ENCODE peak calls at places on chromosome 18, in four cellular contexts. S, K, X and O are unnamed samples.
A peak's percentile ranks its signal among the peaks of the same experiment; 100 is the strongest.

GRCh38 chr18:32139835-32140283 is 48.2 kb downstream of the RNF138 start:
- DNase-seq in S (no peak), K (no peak), X (no peak), O (no peak)

GRCh38 chr18:57455576-57456129 is 20.5 kb downstream of the ONECUT2 start:
- DNase-seq in S (no peak), K (no peak), X (no peak), O (no peak)

GRCh38 chr18:74532511-74533025 is 1.7 kb upstream of the CNDP1 start:
- DNase-seq in S (no peak), K (no peak), X (no peak), O (no peak)

GRCh38 chr18:47594621-47595086 is 335.8 kb downstream of the SMAD2 start:
- DNase-seq in S (no peak), K (no peak), X (no peak), O (no peak)

GRCh38 chr18:58135170-58135569 is 91.1 kb downstream of the NEDD4L start:
- DNase-seq in S (peak; percentile 32), K (no peak), X (no peak), O (no peak)

GRCh38 chr18:34117319-34117718 is 107.4 kb downstream of the NOL4 start:
- DNase-seq in S (no peak), K (no peak), X (no peak), O (no peak)

GRCh38 chr18:74064510-74064909 is 83.1 kb downstream of the FBXO15 start:
- DNase-seq in S (no peak), K (no peak), X (no peak), O (no peak)

GRCh38 chr18:24128700-24129099 is 10.2 kb upstream of the CABYR start:
- DNase-seq in S (no peak), K (no peak), X (no peak), O (no peak)

GRCh38 chr18:75959150-75959549 is 531.6 kb upstream of the SMIM21 start:
- DNase-seq in S (no peak), K (no peak), X (no peak), O (no peak)

DNA sequence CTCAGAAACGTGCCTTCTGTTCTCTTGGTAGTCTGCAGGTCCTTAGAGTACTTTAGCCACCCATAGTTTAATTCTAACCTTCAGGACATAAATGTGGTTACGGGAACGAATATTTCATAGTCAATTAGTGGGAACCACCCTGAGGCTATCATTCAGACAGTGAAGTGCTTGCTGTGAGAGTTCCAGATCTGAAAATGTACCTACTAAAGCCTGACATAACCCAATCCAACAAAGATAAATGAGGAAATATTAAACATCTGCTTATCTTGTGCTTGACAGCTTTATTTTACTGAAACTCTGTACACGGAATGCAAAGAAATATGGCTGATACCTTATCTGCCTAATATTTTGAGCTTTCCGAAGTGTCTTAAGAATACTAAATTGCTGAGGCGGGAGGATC is 43.0 kb downstream of the RAB27B start:
- DNase-seq in S (no peak), K (peak; percentile 11), X (no peak), O (no peak)
- TF ChIP-seq POLR2A in S (no peak), K (no peak), X (no peak), O (no peak)

DNA sequence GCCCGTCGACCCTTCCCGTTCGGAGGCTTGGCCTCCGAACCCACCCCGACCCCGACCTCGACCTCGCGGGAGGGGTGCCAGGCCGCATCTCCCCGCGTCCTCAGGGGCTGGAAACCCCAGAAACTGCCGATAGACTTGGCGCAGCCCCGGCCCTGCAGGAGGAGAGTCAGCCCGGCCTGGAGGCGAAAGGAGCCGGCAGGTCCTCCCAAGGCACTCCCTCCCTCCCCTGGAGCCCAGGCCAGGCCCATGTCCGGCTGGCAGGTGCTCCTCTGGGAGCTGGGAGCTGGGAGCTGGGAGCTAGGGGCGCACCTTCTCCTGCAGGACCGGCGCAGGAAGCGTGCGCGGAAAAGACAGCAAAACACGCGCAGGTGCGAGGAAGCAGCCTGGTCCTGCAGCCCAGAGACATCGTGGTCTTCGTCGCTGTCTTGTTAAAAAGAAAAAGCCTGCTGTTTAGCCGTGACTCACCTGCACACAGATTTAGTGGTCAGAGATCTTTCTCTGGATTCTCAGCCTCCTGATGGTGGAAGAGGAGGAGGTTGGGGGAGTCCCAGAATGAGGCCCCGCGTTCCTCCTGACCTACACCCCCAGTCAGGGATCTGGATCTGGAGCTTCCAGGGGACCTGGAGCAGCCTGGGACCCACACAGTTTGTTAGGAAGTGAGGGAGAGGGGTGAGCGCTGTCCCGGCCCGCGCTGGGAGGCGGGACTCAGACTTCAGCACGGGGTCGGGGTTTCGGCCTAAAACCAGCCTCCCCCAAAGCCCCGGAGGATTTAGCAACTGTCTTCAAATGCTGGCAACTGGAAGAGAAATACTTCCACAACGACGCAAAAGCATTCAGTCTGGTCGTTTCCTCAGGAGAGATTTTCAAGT is 702 bp upstream of the MBP start:
- DNase-seq in S (no peak), K (no peak), X (peak; percentile 79), O (no peak)
- TF ChIP-seq TAF1 in S (no peak), K (no peak), X (no peak), O (no peak)

GRCh38 chr18:35512761-35513160 is 15.0 kb upstream of the INO80C start:
- DNase-seq in S (no peak), K (no peak), X (peak; percentile 22), O (no peak)
- TF ChIP-seq POLR2AphosphoS5 in S (no peak), K (no peak), X (no peak), O (no peak)

GRCh38 chr18:12944724-12945123 is 3.1 kb upstream of the SEH1L start:
- DNase-seq in S (no peak), K (no peak), X (no peak), O (no peak)

GRCh38 chr18:12946549-12947354 is 1.1 kb upstream of the SEH1L start:
- DNase-seq in S (peak; percentile 93), K (peak; percentile 36), X (no peak), O (no peak)

GRCh38 chr18:12943200-12943599 is 4.6 kb upstream of the SEH1L start:
- DNase-seq in S (no peak), K (no peak), X (no peak), O (no peak)

GRCh38 chr18:12948055-12948804 is 419 bp downstream of the SEH1L start:
- DNase-seq in S (peak; percentile 87), K (peak; percentile 88), X (no peak), O (peak; percentile 84)

DNA sequence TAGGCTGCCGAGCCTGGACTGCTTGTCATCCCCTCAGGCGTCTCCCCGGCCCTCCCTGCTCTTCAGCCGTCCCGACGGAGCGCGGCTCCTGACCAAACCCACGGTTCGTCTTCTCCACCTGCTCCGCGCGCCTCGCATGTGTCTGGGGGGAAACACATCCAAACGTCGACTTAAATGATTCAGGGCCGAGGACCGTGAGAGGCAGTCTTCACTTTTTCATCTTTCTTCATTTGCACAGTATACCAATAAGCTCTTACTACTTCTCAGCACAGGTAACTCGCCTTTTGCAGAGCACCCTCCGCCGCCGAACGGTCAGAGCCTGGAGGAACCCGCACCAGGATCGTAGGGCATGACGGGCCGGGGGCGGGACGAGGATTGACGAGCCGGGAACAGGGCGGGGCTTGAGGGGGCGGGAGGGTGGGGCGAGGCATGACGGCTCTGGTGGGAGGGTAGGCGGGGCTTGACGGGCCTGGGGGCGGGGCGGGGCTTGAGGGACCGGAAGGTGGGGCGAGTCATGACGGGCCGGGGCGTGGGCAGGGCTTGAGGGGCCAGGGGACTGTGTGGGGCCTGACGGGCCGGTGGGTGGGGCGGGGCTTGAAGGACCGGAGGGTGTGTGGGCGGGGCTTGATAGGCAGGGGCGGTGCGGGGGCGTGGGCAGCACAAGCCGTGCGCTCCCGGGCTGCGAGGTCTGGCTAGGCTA is at the start of gene SEH1L:
- DNase-seq in S (peak; percentile 87), K (peak; percentile 99), X (peak; percentile 99), O (peak; percentile 93)
- TF ChIP-seq POLR2A in S (no peak), K (peak; percentile 88), X (no peak), O (no peak)

GRCh38 chr18:43539862-43540261 is 262.6 kb upstream of the SYT4 start:
- DNase-seq in S (no peak), K (no peak), X (no peak), O (no peak)
- TF ChIP-seq TAF1 in S (no peak), K (no peak), X (no peak), O (no peak)

GRCh38 chr18:79693561-79694205 is 14.1 kb downstream of the CTDP1 start:
- DNase-seq in S (no peak), K (peak; percentile 44), X (peak; percentile 58), O (no peak)
- TF ChIP-seq POLR2AphosphoS5 in S (no peak), K (no peak), X (no peak), O (no peak)

GRCh38 chr18:10528439-10528838 is 2.6 kb downstream of the NAPG start:
- DNase-seq in S (no peak), K (peak; percentile 28), X (no peak), O (no peak)

GRCh38 chr18:10524507-10525425 is 1.1 kb upstream of the NAPG start:
- DNase-seq in S (peak; percentile 75), K (no peak), X (no peak), O (no peak)

GRCh38 chr18:10523544-10523943 is 2.3 kb upstream of the NAPG start:
- DNase-seq in S (no peak), K (no peak), X (no peak), O (no peak)

GRCh38 chr18:10526211-10526949 is 553 bp downstream of the NAPG start:
- DNase-seq in S (peak; percentile 31), K (peak; percentile 88), X (peak; percentile 71), O (peak; percentile 58)

GRCh38 chr18:10525563-10526210 is at the start of gene NAPG:
- DNase-seq in S (peak; percentile 81), K (peak; percentile 99), X (peak; percentile 88), O (peak; percentile 89)
- TF ChIP-seq POLR2A in S (peak; percentile 63), K (peak; percentile 84), X (peak; percentile 56), O (peak; percentile 73)

GRCh38 chr18:48816554-48816953 is 134.2 kb downstream of the SMAD7 start:
- DNase-seq in S (no peak), K (no peak), X (no peak), O (no peak)

GRCh38 chr18:48814490-48815181 is 136.1 kb downstream of the SMAD7 start:
- DNase-seq in S (no peak), K (no peak), X (peak; percentile 20), O (no peak)

GRCh38 chr18:48817021-48817461 is 133.7 kb downstream of the SMAD7 start:
- DNase-seq in S (no peak), K (no peak), X (peak; percentile 40), O (no peak)

GRCh38 chr18:48815182-48815520 is 135.6 kb downstream of the SMAD7 start:
- DNase-seq in S (no peak), K (no peak), X (no peak), O (no peak)

GRCh38 chr18:48815581-48816324 is 135.0 kb downstream of the SMAD7 start:
- DNase-seq in S (no peak), K (no peak), X (no peak), O (no peak)
- TF ChIP-seq TAF1 in S (no peak), K (no peak), X (no peak), O (no peak)